ENCODE peak calls at places on chromosomes 16 and 17, in four cellular contexts. One of them, this sample, is unnamed.

GRCh38 chr16:88442811-88443576 is 10.1 kb upstream of the ZFPM1 start:
- DNase-seq in A549: peak
- DNase-seq in K562: peak
- DNase-seq in HepG2: peak
- DNase-seq in this sample: peak

GRCh38 chr17:41895617-41896016 is 23.1 kb downstream of the ACLY start:
- DNase-seq in A549: no peak
- DNase-seq in K562: no peak
- DNase-seq in HepG2: no peak
- DNase-seq in this sample: peak

GRCh38 chr17:3641014-3641413 is 4.5 kb downstream of the CTNS start:
- DNase-seq in A549: no peak
- DNase-seq in K562: no peak
- DNase-seq in HepG2: no peak
- DNase-seq in this sample: no peak

GRCh38 chr16:17766012-17766411 is 295.3 kb upstream of the XYLT1 start:
- DNase-seq in A549: no peak
- DNase-seq in K562: no peak
- DNase-seq in HepG2: no peak
- DNase-seq in this sample: no peak

GRCh38 chr17:64580384-64581307 is 73.9 kb downstream of the CEP95 start:
- DNase-seq in A549: no peak
- DNase-seq in K562: no peak
- DNase-seq in HepG2: no peak
- DNase-seq in this sample: no peak

GRCh38 chr16:22968931-22969330 is 155.0 kb downstream of the HS3ST2 start:
- DNase-seq in A549: no peak
- DNase-seq in K562: no peak
- DNase-seq in HepG2: no peak
- DNase-seq in this sample: no peak

GRCh38 chr17:781920-782731 is at the start of the genes GLOD4 and MRM3:
- DNase-seq in A549: peak
- DNase-seq in K562: peak
- DNase-seq in HepG2: peak
- DNase-seq in this sample: peak

GRCh38 chr17:7656958-7657715 is 6.4 kb downstream of the ATP1B2 start:
- DNase-seq in A549: peak
- DNase-seq in K562: no peak
- DNase-seq in HepG2: no peak
- DNase-seq in this sample: no peak

DNA sequence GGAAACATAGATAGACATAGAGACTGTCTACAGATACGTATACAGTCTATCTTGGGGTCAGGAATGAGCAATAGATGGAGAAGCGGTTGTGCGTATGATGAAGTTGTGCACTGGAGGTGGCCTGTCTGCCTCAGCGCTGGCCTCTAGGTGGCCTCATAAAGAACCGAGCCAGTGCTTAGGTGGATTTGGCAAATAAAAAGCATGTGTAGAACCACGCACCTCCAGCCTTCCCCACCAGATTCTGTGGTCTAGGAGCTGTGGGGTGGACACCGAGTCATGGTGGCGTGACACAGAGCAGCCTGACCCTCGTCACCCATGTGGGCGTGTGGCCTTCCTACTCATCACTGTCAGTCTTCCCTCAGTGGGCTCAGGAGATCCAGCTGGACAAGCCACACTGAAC is 34.0 kb downstream of the PGS1 start:
- DNase-seq in A549: peak
- DNase-seq in K562: peak
- DNase-seq in HepG2: no peak
- DNase-seq in this sample: peak
- TF ChIP-seq CEBPB in A549: no peak
- TF ChIP-seq CEBPB in K562: no peak
- TF ChIP-seq CEBPB in HepG2: no peak
- TF ChIP-seq CEBPB in this sample: no peak

GRCh38 chr17:15496735-15497134 is 29.3 kb upstream of the CDRT4 start:
- DNase-seq in A549: no peak
- DNase-seq in K562: no peak
- DNase-seq in HepG2: no peak
- DNase-seq in this sample: no peak
- TF ChIP-seq MAZ in A549: no peak
- TF ChIP-seq MAZ in K562: no peak
- TF ChIP-seq MAZ in HepG2: no peak
- TF ChIP-seq MAZ in this sample: no peak

GRCh38 chr17:31452101-31452500 is 60.6 kb downstream of the RAB11FIP4 start:
- DNase-seq in A549: no peak
- DNase-seq in K562: no peak
- DNase-seq in HepG2: no peak
- DNase-seq in this sample: peak
- TF ChIP-seq CEBPB in A549: no peak
- TF ChIP-seq CEBPB in K562: no peak
- TF ChIP-seq CEBPB in HepG2: no peak
- TF ChIP-seq CEBPB in this sample: peak

DNA sequence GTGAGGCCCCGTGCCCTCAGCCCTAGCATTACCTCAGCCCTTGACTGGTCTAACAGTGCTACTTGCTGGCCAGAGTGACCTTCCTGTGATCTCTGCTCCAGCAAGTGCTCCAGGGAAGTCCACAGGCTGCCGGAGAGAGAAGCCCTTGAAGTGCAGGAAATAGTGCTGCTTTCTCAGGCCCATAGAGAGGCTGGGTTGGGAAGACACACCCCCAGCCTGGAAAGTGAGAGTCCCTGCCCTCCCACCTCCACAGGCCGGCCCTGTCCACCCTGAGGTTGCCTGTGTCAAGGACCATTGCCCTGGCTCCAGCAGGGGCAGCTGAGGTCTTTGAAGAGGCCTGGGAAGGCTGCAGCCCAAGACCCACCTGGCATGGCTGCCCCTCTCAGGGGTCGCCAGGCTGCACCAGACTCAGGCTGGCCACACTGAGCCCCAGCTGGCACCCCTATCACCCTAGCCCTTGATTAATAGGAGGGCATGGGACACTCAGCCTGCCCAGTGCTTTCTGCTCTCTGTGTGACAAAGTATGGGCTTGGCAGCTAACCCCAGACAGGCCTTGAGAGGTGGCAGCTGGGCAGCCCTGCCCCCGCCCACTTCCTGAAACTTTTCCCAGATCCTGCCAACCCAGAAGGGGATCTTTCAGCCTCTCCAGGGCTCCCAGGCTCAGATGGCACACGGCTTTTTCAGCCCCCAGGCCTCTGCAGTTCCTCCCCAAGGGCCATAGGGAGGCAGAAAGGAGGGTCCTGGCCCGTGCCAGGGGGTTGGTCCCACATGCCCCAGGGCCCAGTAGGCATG is 21.7 kb downstream of the ATP6V0D1 start:
- DNase-seq in A549: no peak
- DNase-seq in K562: no peak
- DNase-seq in HepG2: peak
- DNase-seq in this sample: no peak
- TF ChIP-seq MAZ in A549: no peak
- TF ChIP-seq MAZ in K562: no peak
- TF ChIP-seq MAZ in HepG2: no peak
- TF ChIP-seq MAZ in this sample: no peak

This sample was measured in IMR-90.